ENCODE peak calls at places on chromosomes 4 and X, in nine cellular contexts. One of them, this sample, is unnamed.

GRCh38 chr4:37825943-37826281 is 574 bp upstream of the PGM2 start:
- DNase-seq in A172: no peak
- DNase-seq in effector CD8-positive, alpha-beta T cell: no peak
- DNase-seq in HEK293T: peak; percentile 12
- DNase-seq in CD4-positive, alpha-beta T cell: no peak
- DNase-seq in GM04503: no peak
- DNase-seq in RWPE2: no peak
- DNase-seq in iris pigment epithelial cell: no peak
- DNase-seq in immature natural killer cell: no peak
- DNase-seq in this sample: no peak

GRCh38 chr4:184787766-184788503 is 37.8 kb downstream of the ACSL1 start:
- DNase-seq in GM04503: no peak
- DNase-seq in A172: no peak
- DNase-seq in iris pigment epithelial cell: no peak
- DNase-seq in CD4-positive, alpha-beta T cell: no peak
- DNase-seq in immature natural killer cell: no peak
- DNase-seq in HEK293T: no peak
- DNase-seq in RWPE2: no peak
- DNase-seq in effector CD8-positive, alpha-beta T cell: no peak
- DNase-seq in this sample: no peak

GRCh38 chr4:60683357-60683756 is 516.8 kb upstream of the ADGRL3 start:
- DNase-seq in immature natural killer cell: no peak
- DNase-seq in A172: peak; percentile 63
- DNase-seq in iris pigment epithelial cell: peak; percentile 83
- DNase-seq in HEK293T: no peak
- DNase-seq in effector CD8-positive, alpha-beta T cell: no peak
- DNase-seq in CD4-positive, alpha-beta T cell: no peak
- DNase-seq in GM04503: peak; percentile 85
- DNase-seq in RWPE2: no peak
- DNase-seq in this sample: no peak

GRCh38 chrX:48520455-48520854 is 1.2 kb upstream of the EBP start:
- DNase-seq in HEK293T: no peak
- DNase-seq in iris pigment epithelial cell: no peak
- DNase-seq in A172: no peak
- DNase-seq in CD4-positive, alpha-beta T cell: no peak
- DNase-seq in effector CD8-positive, alpha-beta T cell: no peak
- DNase-seq in RWPE2: no peak
- DNase-seq in GM04503: no peak
- DNase-seq in immature natural killer cell: no peak
- DNase-seq in this sample: no peak

GRCh38 chr4:94507708-94508107 is 56.0 kb downstream of the PDLIM5 start:
- DNase-seq in A172: peak; percentile 60
- DNase-seq in effector CD8-positive, alpha-beta T cell: no peak
- DNase-seq in iris pigment epithelial cell: peak; percentile 94
- DNase-seq in immature natural killer cell: no peak
- DNase-seq in CD4-positive, alpha-beta T cell: no peak
- DNase-seq in GM04503: peak; percentile 74
- DNase-seq in HEK293T: no peak
- DNase-seq in RWPE2: no peak
- DNase-seq in this sample: no peak

GRCh38 chr4:86387013-86387412 is 27.2 kb upstream of the MAPK10 start:
- DNase-seq in iris pigment epithelial cell: no peak
- DNase-seq in immature natural killer cell: no peak
- DNase-seq in A172: no peak
- DNase-seq in GM04503: no peak
- DNase-seq in effector CD8-positive, alpha-beta T cell: no peak
- DNase-seq in RWPE2: no peak
- DNase-seq in HEK293T: no peak
- DNase-seq in CD4-positive, alpha-beta T cell: no peak
- DNase-seq in this sample: no peak

GRCh38 chr4:145041378-145041777 is 56.6 kb downstream of the ANAPC10 start:
- DNase-seq in iris pigment epithelial cell: no peak
- DNase-seq in A172: no peak
- DNase-seq in RWPE2: no peak
- DNase-seq in immature natural killer cell: no peak
- DNase-seq in CD4-positive, alpha-beta T cell: no peak
- DNase-seq in effector CD8-positive, alpha-beta T cell: no peak
- DNase-seq in HEK293T: no peak
- DNase-seq in GM04503: no peak
- DNase-seq in this sample: no peak

GRCh38 chrX:56978172-56978571 is 17.2 kb downstream of the SPIN3 start:
- DNase-seq in HEK293T: peak; percentile 40
- DNase-seq in effector CD8-positive, alpha-beta T cell: no peak
- DNase-seq in GM04503: no peak
- DNase-seq in RWPE2: no peak
- DNase-seq in immature natural killer cell: peak; percentile 37
- DNase-seq in CD4-positive, alpha-beta T cell: peak; percentile 39
- DNase-seq in iris pigment epithelial cell: peak; percentile 43
- DNase-seq in A172: peak; percentile 45
- DNase-seq in this sample: peak; percentile 20

GRCh38 chr4:139866270-139866962 is 200.8 kb downstream of the MGST2 start:
- DNase-seq in GM04503: no peak
- DNase-seq in effector CD8-positive, alpha-beta T cell: no peak
- DNase-seq in immature natural killer cell: no peak
- DNase-seq in HEK293T: no peak
- DNase-seq in A172: no peak
- DNase-seq in iris pigment epithelial cell: no peak
- DNase-seq in CD4-positive, alpha-beta T cell: no peak
- DNase-seq in RWPE2: no peak
- DNase-seq in this sample: no peak

GRCh38 chrX:50430917-50431316 is 39.7 kb downstream of the DGKK start:
- DNase-seq in HEK293T: no peak
- DNase-seq in iris pigment epithelial cell: no peak
- DNase-seq in A172: no peak
- DNase-seq in effector CD8-positive, alpha-beta T cell: no peak
- DNase-seq in RWPE2: no peak
- DNase-seq in immature natural killer cell: no peak
- DNase-seq in GM04503: no peak
- DNase-seq in CD4-positive, alpha-beta T cell: no peak
- DNase-seq in this sample: no peak

GRCh38 chr4:18917689-18918088 is 896.1 kb upstream of the LCORL start:
- DNase-seq in HEK293T: no peak
- DNase-seq in RWPE2: no peak
- DNase-seq in immature natural killer cell: no peak
- DNase-seq in effector CD8-positive, alpha-beta T cell: no peak
- DNase-seq in CD4-positive, alpha-beta T cell: no peak
- DNase-seq in GM04503: no peak
- DNase-seq in A172: peak; percentile 13
- DNase-seq in iris pigment epithelial cell: peak; percentile 60
- DNase-seq in this sample: no peak

GRCh38 chrX:111349934-111350333 is 62.1 kb downstream of the DCX start:
- DNase-seq in immature natural killer cell: no peak
- DNase-seq in HEK293T: no peak
- DNase-seq in A172: no peak
- DNase-seq in CD4-positive, alpha-beta T cell: no peak
- DNase-seq in iris pigment epithelial cell: no peak
- DNase-seq in effector CD8-positive, alpha-beta T cell: no peak
- DNase-seq in RWPE2: no peak
- DNase-seq in GM04503: no peak
- DNase-seq in this sample: no peak

GRCh38 chr4:71229477-71230257 is 109.2 kb upstream of the SLC4A4 start:
- DNase-seq in CD4-positive, alpha-beta T cell: no peak
- DNase-seq in iris pigment epithelial cell: peak; percentile 49
- DNase-seq in HEK293T: peak; percentile 62
- DNase-seq in GM04503: no peak
- DNase-seq in RWPE2: no peak
- DNase-seq in A172: peak; percentile 9
- DNase-seq in effector CD8-positive, alpha-beta T cell: no peak
- DNase-seq in immature natural killer cell: no peak
- DNase-seq in this sample: no peak

GRCh38 chr4:65399131-65399530 is 271.2 kb downstream of the EPHA5 start:
- DNase-seq in effector CD8-positive, alpha-beta T cell: no peak
- DNase-seq in GM04503: no peak
- DNase-seq in CD4-positive, alpha-beta T cell: no peak
- DNase-seq in RWPE2: no peak
- DNase-seq in HEK293T: no peak
- DNase-seq in A172: no peak
- DNase-seq in immature natural killer cell: no peak
- DNase-seq in iris pigment epithelial cell: no peak
- DNase-seq in this sample: no peak

GRCh38 chr4:836781-837301 is 10.9 kb upstream of the CPLX1 start:
- DNase-seq in iris pigment epithelial cell: no peak
- DNase-seq in A172: no peak
- DNase-seq in GM04503: no peak
- DNase-seq in CD4-positive, alpha-beta T cell: no peak
- DNase-seq in effector CD8-positive, alpha-beta T cell: no peak
- DNase-seq in HEK293T: no peak
- DNase-seq in RWPE2: peak; percentile 48
- DNase-seq in immature natural killer cell: no peak
- DNase-seq in this sample: no peak

GRCh38 chrX:6021316-6022091 is 207.2 kb downstream of the NLGN4X start:
- DNase-seq in immature natural killer cell: no peak
- DNase-seq in effector CD8-positive, alpha-beta T cell: no peak
- DNase-seq in A172: no peak
- DNase-seq in iris pigment epithelial cell: peak; percentile 25
- DNase-seq in HEK293T: peak; percentile 12
- DNase-seq in RWPE2: no peak
- DNase-seq in CD4-positive, alpha-beta T cell: no peak
- DNase-seq in GM04503: no peak
- DNase-seq in this sample: no peak

GRCh38 chr4:152100378-152101201 is 339.8 kb upstream of the GATB start:
- DNase-seq in A172: peak; percentile 63
- DNase-seq in RWPE2: no peak
- DNase-seq in immature natural killer cell: peak; percentile 67
- DNase-seq in iris pigment epithelial cell: no peak
- DNase-seq in GM04503: no peak
- DNase-seq in effector CD8-positive, alpha-beta T cell: peak; percentile 43
- DNase-seq in CD4-positive, alpha-beta T cell: peak; percentile 80
- DNase-seq in HEK293T: no peak
- DNase-seq in this sample: no peak